ENCODE peak calls at places on chromosomes 13 and 19, in ten cellular contexts. E is stimulated activated CD8-positive, alpha-beta memory T cell treated with anti-CD3 and anti-CD28 coated beads, Interleukin-2, amount 100 ng/mL, for 1 hour; S is cardiac muscle cell; I is kidney tubule cell; W is stimulated activated CD4-positive, alpha-beta T cell treated with anti-CD3 and anti-CD28 coated beads, Interleukin-1b, Interleukin-23, amount 100 ng/mL, for 4 hours; D is heart right ventricle; Z is hippocampal formation; R is SJSA1; V is psoas muscle; F is activated CD4-positive, alpha-beta T cell treated with anti-CD3 and anti-CD28 coated beads, Interleukin-2, amount 10 ng/mL, durations not matched to agents 7 days and 5 days. U is an unnamed sample.

GRCh38 chr19:51751655-51752054 is at the start of gene FPR1:
- DNase-seq in E (no peak), S (no peak), I (peak; percentile 92), W (no peak), D (no peak), Z (no peak), R (no peak), V (no peak), F (no peak), U (peak; percentile 93)

GRCh38 chr13:33281951-33282595 is 3.5 kb downstream of the STARD13 start:
- DNase-seq in E (no peak), S (no peak), I (peak; percentile 91), W (no peak), D (no peak), Z (peak; percentile 76), R (peak; percentile 61), V (no peak), F (no peak), U (no peak)

GRCh38 chr19:43674630-43674982 is 4.6 kb upstream of the PLAUR start:
- DNase-seq in E (no peak), S (no peak), I (peak; percentile 71), W (no peak), D (peak; percentile 19), Z (no peak), R (no peak), V (no peak), F (no peak), U (peak; percentile 55)

GRCh38 chr13:72839831-72840426 is 58.0 kb downstream of the PIBF1 start:
- DNase-seq in E (no peak), S (peak; percentile 44), I (peak; percentile 72), W (peak; percentile 15), D (no peak), Z (no peak), R (peak; percentile 14), V (no peak), F (peak; percentile 53), U (peak; percentile 20)

GRCh38 chr13:99655351-99656091 is 154.2 kb downstream of the TM9SF2 start:
- DNase-seq in E (no peak), S (no peak), I (peak; percentile 100), W (no peak), D (no peak), Z (no peak), R (peak; percentile 53), V (no peak), F (peak; percentile 10), U (peak; percentile 51)

GRCh38 chr19:15123031-15123890 is 16.1 kb downstream of the SYDE1 start:
- DNase-seq in E (no peak), S (no peak), I (no peak), W (no peak), D (no peak), Z (no peak), R (no peak), V (no peak), F (no peak), U (no peak)

GRCh38 chr19:29665826-29666633 is 769 bp downstream of the PLEKHF1 start:
- DNase-seq in E (no peak), S (peak; percentile 22), I (peak; percentile 43), W (no peak), D (peak; percentile 58), Z (no peak), R (no peak), V (peak; percentile 79), F (no peak), U (no peak)

GRCh38 chr19:35306473-35307246 is 14.7 kb downstream of the MAG start:
- DNase-seq in E (no peak), S (no peak), I (no peak), W (no peak), D (no peak), Z (no peak), R (no peak), V (no peak), F (no peak), U (peak; percentile 57)

GRCh38 chr13:106561551-106562170 is 6.3 kb downstream of the ARGLU1 start:
- DNase-seq in E (no peak), S (peak; percentile 40), I (peak; percentile 39), W (peak; percentile 18), D (peak; percentile 52), Z (no peak), R (no peak), V (no peak), F (no peak), U (no peak)

GRCh38 chr19:2277138-2277537 is 4.8 kb downstream of the PEAK3 start:
- DNase-seq in E (no peak), S (no peak), I (no peak), W (no peak), D (no peak), Z (no peak), R (no peak), V (no peak), F (no peak), U (no peak)

GRCh38 chr13:30659980-30660379 is 42.3 kb downstream of the USPL1 start:
- DNase-seq in E (no peak), S (peak; percentile 56), I (no peak), W (no peak), D (no peak), Z (no peak), R (no peak), V (no peak), F (no peak), U (no peak)

GRCh38 chr13:44739120-44739519 is 163.0 kb upstream of the TSC22D1 start:
- DNase-seq in E (no peak), S (no peak), I (no peak), W (no peak), D (no peak), Z (no peak), R (no peak), V (no peak), F (no peak), U (no peak)

GRCh38 chr19:15836345-15836594 is 20.8 kb upstream of the OR10H1 start:
- DNase-seq in E (no peak), S (no peak), I (no peak), W (no peak), D (no peak), Z (no peak), R (no peak), V (no peak), F (no peak), U (peak; percentile 29)

GRCh38 chr19:2464389-2464788 is 7.6 kb upstream of the LMNB2 start:
- DNase-seq in E (no peak), S (no peak), I (no peak), W (no peak), D (no peak), Z (no peak), R (no peak), V (no peak), F (no peak), U (no peak)

GRCh38 chr19:35313614-35314013 is 15.4 kb upstream of the CD22 start:
- DNase-seq in E (no peak), S (no peak), I (peak; percentile 13), W (no peak), D (no peak), Z (no peak), R (no peak), V (peak; percentile 39), F (no peak), U (peak; percentile 61)